ENCODE peak calls at places on chromosomes 11 and 22, in four cellular contexts. U is stomach, C is substantia nigra, M is AG10803. Z is an unnamed sample.

GRCh38 chr11:97909544-97910394 is 1111.0 kb upstream of the CNTN5 start:
- DNase-seq in C (no peak), U (no peak), M (peak; percentile 35), Z (no peak)

GRCh38 chr11:69320756-69321741 is 27.1 kb downstream of the MYEOV start:
- DNase-seq in U (no peak), M (peak; percentile 11), C (no peak), Z (no peak)

GRCh38 chr11:73141309-73142127 is 600 bp downstream of the FCHSD2 start:
- DNase-seq in M (peak; percentile 67), U (peak; percentile 63), C (no peak), Z (peak; percentile 86)

GRCh38 chr11:120746836-120747609 is 235.5 kb downstream of the GRIK4 start:
- DNase-seq in U (no peak), M (no peak), C (no peak), Z (no peak)

GRCh38 chr22:17875156-17875555 is 100.9 kb upstream of the BID start:
- DNase-seq in U (no peak), C (no peak), M (no peak), Z (no peak)

GRCh38 chr11:4090258-4090657 is 4.3 kb upstream of the RRM1 start:
- DNase-seq in M (no peak), C (no peak), U (no peak), Z (no peak)

GRCh38 chr11:19978668-19979518 is 181.4 kb downstream of the DBX1 start:
- DNase-seq in M (peak; percentile 77), C (no peak), U (no peak), Z (no peak)

GRCh38 chr11:2471048-2471803 is 26.4 kb downstream of the KCNQ1 start:
- DNase-seq in C (no peak), U (peak; percentile 16), M (no peak), Z (no peak)

GRCh38 chr11:69055598-69056516 is 7.1 kb downstream of the TPCN2 start:
- DNase-seq in C (peak; percentile 18), M (no peak), U (peak; percentile 84), Z (no peak)

GRCh38 chr22:30887418-30887817 is 81.2 kb downstream of the MORC2 start:
- DNase-seq in C (no peak), U (no peak), M (no peak), Z (no peak)

GRCh38 chr11:57936050-57936418 is 87.6 kb upstream of the OR9Q1 start:
- DNase-seq in C (no peak), M (no peak), U (no peak), Z (no peak)

GRCh38 chr11:35997908-35998307 is 54.0 kb downstream of the LDLRAD3 start:
- DNase-seq in U (no peak), M (no peak), C (no peak), Z (no peak)

GRCh38 chr11:7575841-7576451 is 62.1 kb downstream of the PPFIBP2 start:
- DNase-seq in C (no peak), M (peak; percentile 52), U (peak; percentile 74), Z (no peak)

GRCh38 chr11:72308226-72309073 is 64.5 kb upstream of the PHOX2A start:
- DNase-seq in M (peak; percentile 69), C (no peak), U (no peak), Z (no peak)

GRCh38 chr11:131690776-131691557 is 320.6 kb downstream of the NTM start:
- DNase-seq in M (no peak), U (no peak), C (no peak), Z (no peak)

GRCh38 chr11:63537293-63538101 is 889 bp downstream of the PLAAT4 start:
- DNase-seq in M (peak; percentile 59), C (peak; percentile 43), U (peak; percentile 86), Z (peak; percentile 84)

GRCh38 chr11:13310443-13310842 is 32.9 kb downstream of the BMAL1 start:
- DNase-seq in M (no peak), C (no peak), U (no peak), Z (no peak)

GRCh38 chr11:7651140-7651551 is 22.2 kb downstream of the CYB5R2 start:
- DNase-seq in U (no peak), M (peak; percentile 36), C (no peak), Z (no peak)

GRCh38 chr11:34528072-34528471 is 14.5 kb upstream of the ELF5 start:
- DNase-seq in C (no peak), M (no peak), U (no peak), Z (no peak)

GRCh38 chr11:102367364-102367763 is 20.4 kb downstream of the BIRC2 start:
- DNase-seq in M (peak; percentile 17), C (no peak), U (no peak), Z (no peak)

Z was measured in heart right ventricle.